ENCODE peak calls at places on chromosomes 6 and 20, in six cellular contexts. Y is H9, B is trophoblast cell, L is mesenchymal stem cell, O is IMR-90, I is H1. Z is an unnamed sample.

GRCh38 chr20:16615199-16615598 is 42.0 kb upstream of the KIF16B start:
- DNase-seq in Y (no peak), B (no peak), L (peak; percentile 74), O (peak; percentile 92), I (no peak), Z (no peak)

GRCh38 chr20:15882553-15882952 is 690.7 kb downstream of the KIF16B start:
- DNase-seq in Y (no peak), B (no peak), L (no peak), O (no peak), I (no peak), Z (no peak)

GRCh38 chr6:167013067-167013466 is 13.9 kb downstream of the CEP43 start:
- DNase-seq in Y (no peak), B (peak; percentile 69), L (no peak), O (no peak), I (no peak), Z (no peak)

GRCh38 chr6:161401910-161402309 is 128.0 kb upstream of the AGPAT4 start:
- DNase-seq in Y (no peak), B (no peak), L (no peak), O (no peak), I (no peak), Z (no peak)

GRCh38 chr6:88380083-88380482 is 213.9 kb upstream of the CNR1 start:
- DNase-seq in Y (no peak), B (no peak), L (peak; percentile 31), O (peak; percentile 18), I (no peak), Z (no peak)

GRCh38 chr20:4973330-4974097 is 27.8 kb downstream of the SLC23A2 start:
- DNase-seq in Y (no peak), B (peak; percentile 66), L (peak; percentile 94), O (peak; percentile 90), I (no peak), Z (no peak)

GRCh38 chr6:85865665-85866372 is 223.1 kb upstream of the SYNCRIP start:
- DNase-seq in Y (no peak), B (peak; percentile 7), L (peak; percentile 65), O (peak; percentile 71), I (no peak), Z (no peak)

GRCh38 chr6:91812596-91813274 is 1225.9 kb upstream of the MAP3K7 start:
- DNase-seq in Y (no peak), B (no peak), L (peak; percentile 20), O (peak; percentile 0), I (no peak), Z (no peak)

GRCh38 chr6:42140051-42140450 is 2.4 kb downstream of the C6orf132 start:
- DNase-seq in Y (no peak), B (no peak), L (peak; percentile 36), O (no peak), I (no peak), Z (no peak)

GRCh38 chr6:80366721-80367120 is 260.2 kb downstream of the BCKDHB start:
- DNase-seq in Y (no peak), B (no peak), L (peak; percentile 75), O (peak; percentile 77), I (no peak), Z (no peak)

GRCh38 chr6:3405679-3406078 is 51.2 kb downstream of the SLC22A23 start:
- DNase-seq in Y (no peak), B (no peak), L (peak; percentile 13), O (peak; percentile 46), I (no peak), Z (no peak)

GRCh38 chr6:38771111-38771694 is 56.1 kb downstream of the DNAH8 start:
- DNase-seq in Y (no peak), B (no peak), L (peak; percentile 23), O (no peak), I (no peak), Z (no peak)

GRCh38 chr20:63072231-63072791 is 65.5 kb upstream of the BHLHE23 start:
- DNase-seq in Y (no peak), B (no peak), L (no peak), O (no peak), I (no peak), Z (no peak)

GRCh38 chr6:124995645-124996325 is 33.5 kb downstream of the RNF217 start:
- DNase-seq in Y (no peak), B (peak; percentile 34), L (no peak), O (no peak), I (no peak), Z (no peak)

GRCh38 chr6:38805682-38806081 is 90.6 kb downstream of the DNAH8 start:
- DNase-seq in Y (no peak), B (no peak), L (no peak), O (no peak), I (no peak), Z (no peak)

GRCh38 chr6:148251891-148252290 is 90.7 kb upstream of the SASH1 start:
- DNase-seq in Y (no peak), B (peak; percentile 26), L (peak; percentile 18), O (peak; percentile 48), I (no peak), Z (no peak)

GRCh38 chr6:88866856-88867255 is 96.6 kb downstream of the RNGTT start:
- DNase-seq in Y (no peak), B (no peak), L (no peak), O (peak; percentile 25), I (no peak), Z (no peak)

GRCh38 chr20:47989957-47990356 is 204.7 kb upstream of the SULF2 start:
- DNase-seq in Y (no peak), B (no peak), L (peak; percentile 21), O (no peak), I (no peak), Z (no peak)

GRCh38 chr6:68975064-68975463 is 340.0 kb downstream of the ADGRB3 start:
- DNase-seq in Y (peak; percentile 34), B (peak; percentile 6), L (peak; percentile 10), O (no peak), I (no peak), Z (peak; percentile 17)

GRCh38 chr6:158536891-158537798 is 22.7 kb upstream of the TMEM181 start:
- DNase-seq in Y (peak; percentile 79), B (no peak), L (peak; percentile 36), O (no peak), I (no peak), Z (peak; percentile 71)

DNA sequence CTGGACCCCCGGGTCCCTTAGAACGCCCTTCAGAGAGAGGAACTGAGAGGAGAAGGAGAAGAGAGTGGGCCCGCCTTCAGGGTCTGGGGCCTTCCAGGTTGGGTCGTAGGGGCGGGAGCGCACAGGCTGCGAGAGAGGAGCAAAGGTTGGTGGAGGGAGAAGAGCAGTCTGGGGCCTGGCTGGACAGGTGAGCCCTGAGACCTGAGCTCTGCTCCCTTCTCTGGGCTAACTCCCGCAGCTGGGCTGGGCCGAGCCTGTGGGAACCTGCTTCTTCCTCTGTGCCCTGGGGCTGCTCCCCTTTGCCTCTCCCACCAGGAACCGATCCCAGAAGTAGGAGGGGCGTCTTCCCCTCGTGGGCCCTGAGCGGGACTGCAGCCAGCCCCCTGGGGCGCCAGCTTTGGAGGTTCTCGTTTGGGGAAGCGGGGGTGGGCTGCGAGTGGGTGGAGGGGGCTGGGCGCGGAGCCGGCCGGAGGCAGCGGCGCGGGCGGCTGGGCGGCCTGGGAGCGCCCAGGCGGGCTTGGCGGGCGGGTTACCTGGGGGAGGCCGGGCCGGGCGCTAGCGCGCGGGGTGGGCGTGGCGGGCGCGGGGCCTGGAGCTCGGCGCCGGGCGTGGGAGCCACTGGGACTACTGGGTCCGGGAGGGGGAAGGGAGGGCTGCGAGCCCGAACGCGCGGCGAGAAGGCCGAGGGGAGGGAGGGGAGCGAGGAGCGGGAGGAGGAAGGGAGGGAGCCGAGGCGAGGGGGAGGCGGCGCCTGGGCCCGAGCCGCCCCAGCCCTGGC is at the start of gene DDR1:
- DNase-seq in Y (peak; percentile 55), B (peak; percentile 69), L (peak; percentile 52), O (peak; percentile 54), I (no peak), Z (peak; percentile 43)
- H4K8ac ChIP-seq in Y (no peak within 1 kb of the TSS), B (peak within 1 kb of the TSS; percentile 85), L (peak within 1 kb of the TSS; percentile 92), O (peak within 1 kb of the TSS; percentile 50), I (no peak within 1 kb of the TSS), Z (no peak within 1 kb of the TSS)

GRCh38 chr20:49437057-49437456 is 45.4 kb downstream of the KCNB1 start:
- DNase-seq in Y (no peak), B (no peak), L (no peak), O (no peak), I (no peak), Z (no peak)
- H3K14ac ChIP-seq in Y (no peak overlapping the region), B (no peak overlapping the region), L (no peak overlapping the region), O (no peak overlapping the region), I (no peak overlapping the region), Z (no peak overlapping the region)

DNA sequence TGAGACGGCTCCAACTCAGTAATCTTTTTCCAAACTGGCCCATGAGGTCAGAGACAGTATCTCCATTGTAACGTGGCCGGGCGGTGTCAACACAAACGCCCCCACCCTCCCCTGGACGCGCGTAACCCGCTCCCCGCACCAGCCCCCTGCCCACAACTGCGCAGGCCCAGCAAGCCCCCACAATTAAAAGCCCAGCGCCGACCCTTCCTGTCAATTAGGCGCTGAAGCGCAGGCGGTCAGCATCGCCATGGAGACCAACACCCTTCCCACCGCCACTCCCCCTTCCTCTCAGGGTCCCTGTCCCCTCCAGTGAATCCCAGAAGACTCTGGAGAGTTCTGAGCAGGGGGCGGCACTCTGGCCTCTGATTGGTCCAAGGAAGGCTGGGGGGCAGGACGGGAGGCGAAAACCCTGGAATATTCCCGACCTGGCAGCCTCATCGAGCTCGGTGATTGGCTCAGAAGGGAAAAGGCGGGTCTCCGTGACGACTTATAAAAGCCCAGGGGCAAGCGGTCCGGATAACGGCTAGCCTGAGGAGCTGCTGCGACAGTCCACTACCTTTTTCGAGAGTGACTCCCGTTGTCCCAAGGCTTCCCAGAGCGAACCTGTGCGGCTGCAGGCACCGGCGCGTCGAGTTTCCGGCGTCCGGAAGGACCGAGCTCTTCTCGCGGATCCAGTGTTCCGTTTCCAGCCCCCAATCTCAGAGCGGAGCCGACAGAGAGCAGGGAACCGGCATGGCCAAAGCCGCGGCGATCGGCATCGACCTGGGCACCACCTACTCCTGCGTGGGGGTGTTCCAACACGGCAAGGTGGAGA is at the start of the genes HSPA1A and HSPA1L:
- DNase-seq in Y (peak; percentile 100), B (peak; percentile 91), L (peak; percentile 97), O (peak; percentile 95), I (peak; percentile 93), Z (peak; percentile 96)
- H4K8ac ChIP-seq in Y (no peak within 1 kb of the TSS), B (peak within 1 kb of the TSS; percentile 69), L (peak within 1 kb of the TSS; percentile 75), O (peak within 1 kb of the TSS; percentile 83), I (peak within 1 kb of the TSS; percentile 42), Z (no peak within 1 kb of the TSS)

GRCh38 chr6:107699191-107700015 is 124.7 kb downstream of the SCML4 start:
- DNase-seq in Y (peak; percentile 24), B (no peak), L (no peak), O (no peak), I (no peak), Z (no peak)
- H3K14ac ChIP-seq in Y (no peak overlapping the region), B (no peak overlapping the region), L (no peak overlapping the region), O (no peak overlapping the region), I (no peak overlapping the region), Z (no peak overlapping the region)

Z was measured in neuronal stem cell.